ENCODE peak calls at places on chromosomes 5 and 9, in seven cellular contexts. Y, T, I, E, C, G and V are unnamed samples.

GRCh38 chr9:97981828-97982164 is 1.3 kb upstream of the ANP32B start:
- DNase-seq in G (no peak), E (no peak), I (no peak), T (no peak), C (no peak), Y (no peak), V (no peak)

GRCh38 chr5:95892784-95893354 is 68.8 kb downstream of the ELL2 start:
- DNase-seq in I (no peak), T (no peak), E (no peak), G (peak; percentile 46), C (no peak), Y (no peak), V (no peak)

GRCh38 chr5:154058055-154059038 is 19.6 kb downstream of the MFAP3 start:
- DNase-seq in I (no peak), T (no peak), C (no peak), Y (no peak), G (peak; percentile 76), E (peak; percentile 47), V (no peak)

GRCh38 chr5:122323132-122323548 is 11.1 kb downstream of the SNCAIP start:
- DNase-seq in T (no peak), E (peak; percentile 11), G (no peak), C (no peak), Y (no peak), I (no peak), V (no peak)

GRCh38 chr5:169534311-169534880 is 49.2 kb upstream of the SPDL1 start:
- DNase-seq in T (no peak), Y (no peak), E (no peak), G (no peak), C (no peak), I (no peak), V (no peak)

GRCh38 chr5:104652271-104652861 is 1089.8 kb upstream of the NUDT12 start:
- DNase-seq in I (no peak), G (peak; percentile 72), E (no peak), T (no peak), C (no peak), Y (no peak), V (no peak)

GRCh38 chr9:92773810-92774209 is 9.2 kb upstream of the BICD2 start:
- DNase-seq in E (no peak), G (no peak), Y (no peak), T (no peak), I (no peak), C (no peak), V (no peak)

GRCh38 chr5:14178671-14179211 is 35.6 kb downstream of the TRIO start:
- DNase-seq in G (peak; percentile 17), T (no peak), Y (no peak), I (no peak), C (no peak), E (no peak), V (no peak)

GRCh38 chr5:33713087-33713486 is 178.7 kb downstream of the ADAMTS12 start:
- DNase-seq in I (no peak), E (no peak), T (no peak), G (no peak), C (no peak), Y (no peak), V (no peak)

GRCh38 chr9:115063058-115063850 is 54.7 kb downstream of the TNC start:
- DNase-seq in I (no peak), G (no peak), T (no peak), E (no peak), C (no peak), Y (peak; percentile 51), V (peak; percentile 15)

GRCh38 chr5:143016777-143017374 is 246.7 kb downstream of the ARHGAP26 start:
- DNase-seq in Y (no peak), G (peak; percentile 49), T (peak; percentile 33), I (peak; percentile 13), C (peak; percentile 28), E (no peak), V (no peak)

GRCh38 chr9:125190371-125190801 is 783 bp upstream of the PPP6C start:
- DNase-seq in I (no peak), C (no peak), Y (no peak), T (no peak), G (peak; percentile 21), E (no peak), V (no peak)

GRCh38 chr9:37953775-37954437 is 50.0 kb upstream of the SLC25A51 start:
- DNase-seq in E (no peak), G (peak; percentile 24), Y (peak; percentile 92), C (no peak), I (no peak), T (no peak), V (peak; percentile 91)

GRCh38 chr9:72271617-72272478 is 93.2 kb downstream of the ZFAND5 start:
- DNase-seq in E (peak; percentile 1), I (peak; percentile 61), C (peak; percentile 9), Y (peak; percentile 57), G (peak; percentile 42), T (peak; percentile 10), V (peak; percentile 45)

GRCh38 chr9:111405701-111406100 is 75.7 kb upstream of the OR2K2 start:
- DNase-seq in I (no peak), T (no peak), C (no peak), Y (no peak), G (no peak), E (no peak), V (no peak)

GRCh38 chr5:81288021-81288433 is 13.4 kb upstream of the ZCCHC9 start:
- DNase-seq in I (no peak), T (no peak), E (peak; percentile 12), G (no peak), Y (no peak), C (no peak), V (no peak)

GRCh38 chr9:83422512-83422911 is 115.7 kb downstream of the FRMD3 start:
- DNase-seq in G (peak; percentile 26), E (no peak), T (no peak), I (no peak), C (no peak), Y (no peak), V (no peak)

GRCh38 chr5:100537946-100538345 is 2.8 kb downstream of the FAM174A start:
- DNase-seq in E (no peak), I (no peak), C (no peak), Y (no peak), T (no peak), G (no peak), V (no peak)

GRCh38 chr5:6404129-6404528 is 25.8 kb upstream of the MED10 start:
- DNase-seq in C (no peak), T (no peak), G (no peak), E (no peak), I (no peak), Y (no peak), V (peak; percentile 30)

GRCh38 chr9:96020822-96021615 is 145.5 kb downstream of the ERCC6L2 start:
- DNase-seq in Y (no peak), T (peak; percentile 15), G (peak; percentile 36), E (peak; percentile 13), I (peak; percentile 23), C (no peak), V (no peak)

GRCh38 chr5:76715734-76716455 is at the start of gene F2R:
- DNase-seq in C (no peak), T (peak; percentile 32), E (no peak), Y (no peak), I (peak; percentile 59), G (peak; percentile 83), V (no peak)

GRCh38 chr9:121283072-121283398 is 15.1 kb downstream of the GSN start:
- DNase-seq in G (no peak), Y (no peak), I (no peak), T (no peak), E (no peak), C (no peak), V (no peak)

GRCh38 chr5:31962928-31963327 is 211.2 kb downstream of the GOLPH3 start:
- DNase-seq in G (no peak), I (no peak), T (no peak), Y (no peak), C (no peak), E (no peak), V (no peak)

GRCh38 chr5:181245427-181246275 is 1.9 kb upstream of the RACK1 start:
- DNase-seq in Y (no peak), C (no peak), E (no peak), T (no peak), G (no peak), I (no peak), V (no peak)

GRCh38 chr5:177175336-177175735 is 41.8 kb downstream of the NSD1 start:
- DNase-seq in E (no peak), C (no peak), G (no peak), I (no peak), Y (no peak), T (no peak), V (no peak)